ENCODE peak calls at places on chromosomes 13 and 19, in ten cellular contexts. One of them, this sample, is unnamed. For H3K4me1, the result is how much of the 10 kb centered on the place peaks cover.

GRCh38 chr13:108961542-108962125 is 332.2 kb downstream of the MYO16 start:
- DNase-seq in upper lobe of right lung: no peak
- DNase-seq in tibial artery: no peak
- DNase-seq in IMR-90: peak
- DNase-seq in lower lobe of right lung: no peak
- DNase-seq in uterus: no peak
- DNase-seq in H9: no peak
- DNase-seq in H1: no peak
- DNase-seq in A549: peak
- DNase-seq in endothelial cell of umbilical vein: peak
- DNase-seq in this sample: no peak

GRCh38 chr13:49701481-49701880 is 10.2 kb upstream of the EBPL start:
- DNase-seq in upper lobe of right lung: no peak
- DNase-seq in tibial artery: no peak
- DNase-seq in IMR-90: no peak
- DNase-seq in lower lobe of right lung: no peak
- DNase-seq in uterus: no peak
- DNase-seq in H9: no peak
- DNase-seq in H1: no peak
- DNase-seq in A549: no peak
- DNase-seq in endothelial cell of umbilical vein: no peak
- DNase-seq in this sample: no peak

GRCh38 chr19:52336976-52337375 is 933 bp downstream of the ZNF610 start:
- DNase-seq in upper lobe of right lung: no peak
- DNase-seq in tibial artery: no peak
- DNase-seq in IMR-90: peak
- DNase-seq in lower lobe of right lung: no peak
- DNase-seq in uterus: no peak
- DNase-seq in H9: no peak
- DNase-seq in H1: no peak
- DNase-seq in A549: no peak
- DNase-seq in endothelial cell of umbilical vein: no peak
- DNase-seq in this sample: no peak

GRCh38 chr13:26895808-26896466 is 135.4 kb upstream of the GPR12 start:
- DNase-seq in upper lobe of right lung: no peak
- DNase-seq in tibial artery: no peak
- DNase-seq in IMR-90: no peak
- DNase-seq in lower lobe of right lung: no peak
- DNase-seq in uterus: no peak
- DNase-seq in H9: no peak
- DNase-seq in H1: no peak
- DNase-seq in A549: no peak
- DNase-seq in endothelial cell of umbilical vein: no peak
- DNase-seq in this sample: no peak

GRCh38 chr19:47230122-47230920 is 678 bp downstream of the BBC3 start:
- DNase-seq in upper lobe of right lung: peak
- DNase-seq in tibial artery: peak
- DNase-seq in IMR-90: peak
- DNase-seq in lower lobe of right lung: peak
- DNase-seq in uterus: peak
- DNase-seq in H9: peak
- DNase-seq in H1: peak
- DNase-seq in A549: no peak
- DNase-seq in endothelial cell of umbilical vein: peak
- DNase-seq in this sample: peak

GRCh38 chr13:59103004-59103768 is 1060.5 kb downstream of the DIAPH3 start:
- DNase-seq in upper lobe of right lung: no peak
- DNase-seq in tibial artery: no peak
- DNase-seq in IMR-90: peak
- DNase-seq in lower lobe of right lung: no peak
- DNase-seq in uterus: no peak
- DNase-seq in H9: no peak
- DNase-seq in H1: no peak
- DNase-seq in A549: no peak
- DNase-seq in endothelial cell of umbilical vein: no peak
- DNase-seq in this sample: no peak

GRCh38 chr13:43036386-43037220 is 13.2 kb downstream of the DNAJC15 start:
- DNase-seq in upper lobe of right lung: peak
- DNase-seq in tibial artery: no peak
- DNase-seq in IMR-90: no peak
- DNase-seq in lower lobe of right lung: no peak
- DNase-seq in uterus: peak
- DNase-seq in H9: peak
- DNase-seq in H1: no peak
- DNase-seq in A549: no peak
- DNase-seq in endothelial cell of umbilical vein: no peak
- DNase-seq in this sample: no peak

GRCh38 chr13:44837250-44837649 is 152.0 kb downstream of the NUFIP1 start:
- DNase-seq in upper lobe of right lung: no peak
- DNase-seq in tibial artery: no peak
- DNase-seq in IMR-90: peak
- DNase-seq in lower lobe of right lung: no peak
- DNase-seq in uterus: no peak
- DNase-seq in H9: no peak
- DNase-seq in H1: no peak
- DNase-seq in A549: no peak
- DNase-seq in endothelial cell of umbilical vein: peak
- DNase-seq in this sample: no peak

GRCh38 chr19:6278740-6279619 is 795 bp downstream of the MLLT1 start:
- DNase-seq in upper lobe of right lung: no peak
- DNase-seq in tibial artery: no peak
- DNase-seq in IMR-90: no peak
- DNase-seq in lower lobe of right lung: no peak
- DNase-seq in uterus: peak
- DNase-seq in H9: no peak
- DNase-seq in H1: peak
- DNase-seq in A549: no peak
- DNase-seq in endothelial cell of umbilical vein: no peak
- DNase-seq in this sample: no peak

GRCh38 chr13:48783181-48783630 is 129.5 kb downstream of the CYSLTR2 start:
- DNase-seq in upper lobe of right lung: peak
- DNase-seq in tibial artery: peak
- DNase-seq in IMR-90: peak
- DNase-seq in lower lobe of right lung: peak
- DNase-seq in uterus: no peak
- DNase-seq in H9: no peak
- DNase-seq in H1: no peak
- DNase-seq in A549: peak
- DNase-seq in endothelial cell of umbilical vein: peak
- DNase-seq in this sample: peak

GRCh38 chr13:89740994-89741678 is 1606.4 kb upstream of the MIR17HG start:
- DNase-seq in upper lobe of right lung: peak
- DNase-seq in tibial artery: no peak
- DNase-seq in IMR-90: no peak
- DNase-seq in lower lobe of right lung: no peak
- DNase-seq in uterus: no peak
- DNase-seq in H9: no peak
- DNase-seq in H1: no peak
- DNase-seq in A549: no peak
- DNase-seq in endothelial cell of umbilical vein: no peak
- DNase-seq in this sample: peak

GRCh38 chr13:44312898-44313551 is 60.6 kb upstream of the SERP2 start:
- DNase-seq in upper lobe of right lung: no peak
- DNase-seq in tibial artery: no peak
- DNase-seq in IMR-90: peak
- DNase-seq in lower lobe of right lung: no peak
- DNase-seq in uterus: no peak
- DNase-seq in H9: no peak
- DNase-seq in H1: no peak
- DNase-seq in A549: peak
- DNase-seq in endothelial cell of umbilical vein: peak
- DNase-seq in this sample: no peak

GRCh38 chr13:91017031-91017668 is 330.3 kb upstream of the MIR17HG start:
- DNase-seq in upper lobe of right lung: peak
- DNase-seq in tibial artery: no peak
- DNase-seq in IMR-90: peak
- DNase-seq in lower lobe of right lung: peak
- DNase-seq in uterus: no peak
- DNase-seq in H9: peak
- DNase-seq in H1: peak
- DNase-seq in A549: peak
- DNase-seq in endothelial cell of umbilical vein: peak
- DNase-seq in this sample: no peak

GRCh38 chr19:33035461-33035860 is 29.2 kb downstream of the RHPN2 start:
- DNase-seq in upper lobe of right lung: no peak
- DNase-seq in tibial artery: no peak
- DNase-seq in IMR-90: no peak
- DNase-seq in lower lobe of right lung: no peak
- DNase-seq in uterus: no peak
- DNase-seq in H9: no peak
- DNase-seq in H1: no peak
- DNase-seq in A549: no peak
- DNase-seq in endothelial cell of umbilical vein: no peak
- DNase-seq in this sample: no peak

GRCh38 chr19:39372047-39372802 is 18.7 kb downstream of the PAF1 start:
- DNase-seq in upper lobe of right lung: peak
- DNase-seq in tibial artery: peak
- DNase-seq in IMR-90: peak
- DNase-seq in lower lobe of right lung: peak
- DNase-seq in uterus: peak
- DNase-seq in H9: no peak
- DNase-seq in H1: no peak
- DNase-seq in A549: no peak
- DNase-seq in endothelial cell of umbilical vein: peak
- DNase-seq in this sample: no peak

GRCh38 chr13:46166221-46166584 is 15.8 kb downstream of the LCP1 start:
- DNase-seq in upper lobe of right lung: no peak
- DNase-seq in tibial artery: no peak
- DNase-seq in IMR-90: no peak
- DNase-seq in lower lobe of right lung: no peak
- DNase-seq in uterus: no peak
- DNase-seq in H9: no peak
- DNase-seq in H1: no peak
- DNase-seq in A549: no peak
- DNase-seq in endothelial cell of umbilical vein: no peak
- DNase-seq in this sample: no peak
- H3K4me1 ChIP-seq in upper lobe of right lung: under half
- H3K4me1 ChIP-seq in tibial artery: under half
- H3K4me1 ChIP-seq in IMR-90: under half
- H3K4me1 ChIP-seq in lower lobe of right lung: half or more
- H3K4me1 ChIP-seq in uterus: under half
- H3K4me1 ChIP-seq in H9: under half
- H3K4me1 ChIP-seq in H1: under half
- H3K4me1 ChIP-seq in A549: under half
- H3K4me1 ChIP-seq in endothelial cell of umbilical vein: under half
- H3K4me1 ChIP-seq in this sample: under half

DNA sequence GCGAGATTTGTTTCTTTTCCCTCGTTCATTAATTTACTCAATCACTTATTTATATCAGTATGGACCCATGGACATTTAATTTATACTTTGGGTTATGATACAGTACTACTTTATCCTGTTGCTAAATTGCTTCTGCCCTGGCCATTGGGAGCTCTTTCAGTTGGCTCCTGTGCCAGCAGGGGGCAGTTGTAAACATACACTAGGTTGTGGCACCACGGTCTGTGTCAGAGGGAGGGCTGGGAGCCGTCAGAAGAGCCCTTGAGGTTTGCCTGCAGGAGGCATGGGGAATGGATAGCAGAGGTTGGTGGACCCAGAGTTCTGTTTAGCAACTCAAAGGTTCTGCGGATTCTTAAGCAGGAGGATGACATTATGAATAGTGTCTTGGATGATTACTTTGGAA is 94.3 kb downstream of the ERCC5 start:
- DNase-seq in upper lobe of right lung: no peak
- DNase-seq in tibial artery: no peak
- DNase-seq in IMR-90: no peak
- DNase-seq in lower lobe of right lung: no peak
- DNase-seq in uterus: no peak
- DNase-seq in H9: peak
- DNase-seq in H1: no peak
- DNase-seq in A549: no peak
- DNase-seq in endothelial cell of umbilical vein: no peak
- DNase-seq in this sample: no peak
- TF ChIP-seq CTCF in upper lobe of right lung: no peak
- TF ChIP-seq CTCF in tibial artery: no peak
- TF ChIP-seq CTCF in IMR-90: no peak
- TF ChIP-seq CTCF in lower lobe of right lung: no peak
- TF ChIP-seq CTCF in uterus: no peak
- TF ChIP-seq CTCF in H9: peak
- TF ChIP-seq CTCF in H1: peak
- TF ChIP-seq CTCF in A549: no peak
- TF ChIP-seq CTCF in endothelial cell of umbilical vein: no peak
- TF ChIP-seq CTCF in this sample: no peak

DNA sequence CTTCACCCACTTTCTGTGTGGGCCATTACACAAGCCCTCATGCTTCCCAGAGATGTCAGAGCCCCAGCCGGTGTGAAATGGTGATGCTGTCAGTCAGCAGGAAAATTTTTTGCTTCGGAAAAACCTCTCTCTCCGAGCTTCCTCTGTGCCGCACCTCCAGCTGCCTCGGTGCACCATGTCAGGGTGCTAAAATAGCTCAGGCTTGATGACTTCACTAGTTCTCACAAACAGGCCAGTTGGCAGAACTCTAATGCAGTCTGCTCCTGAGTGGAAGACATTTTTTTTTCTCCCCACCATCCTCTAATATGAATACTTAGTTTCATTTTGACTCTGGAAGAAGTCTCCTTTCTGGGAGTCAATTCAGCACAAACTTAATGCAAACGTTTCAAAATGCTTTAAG is 71.3 kb downstream of the KLF12 start:
- DNase-seq in upper lobe of right lung: no peak
- DNase-seq in tibial artery: peak
- DNase-seq in IMR-90: peak
- DNase-seq in lower lobe of right lung: no peak
- DNase-seq in uterus: peak
- DNase-seq in H9: no peak
- DNase-seq in H1: no peak
- DNase-seq in A549: no peak
- DNase-seq in endothelial cell of umbilical vein: no peak
- DNase-seq in this sample: peak
- H3K4me1 ChIP-seq in upper lobe of right lung: under half
- H3K4me1 ChIP-seq in tibial artery: under half
- H3K4me1 ChIP-seq in IMR-90: under half
- H3K4me1 ChIP-seq in lower lobe of right lung: under half
- H3K4me1 ChIP-seq in uterus: under half
- H3K4me1 ChIP-seq in H9: under half
- H3K4me1 ChIP-seq in H1: under half
- H3K4me1 ChIP-seq in A549: under half
- H3K4me1 ChIP-seq in endothelial cell of umbilical vein: under half
- H3K4me1 ChIP-seq in this sample: under half

DNA sequence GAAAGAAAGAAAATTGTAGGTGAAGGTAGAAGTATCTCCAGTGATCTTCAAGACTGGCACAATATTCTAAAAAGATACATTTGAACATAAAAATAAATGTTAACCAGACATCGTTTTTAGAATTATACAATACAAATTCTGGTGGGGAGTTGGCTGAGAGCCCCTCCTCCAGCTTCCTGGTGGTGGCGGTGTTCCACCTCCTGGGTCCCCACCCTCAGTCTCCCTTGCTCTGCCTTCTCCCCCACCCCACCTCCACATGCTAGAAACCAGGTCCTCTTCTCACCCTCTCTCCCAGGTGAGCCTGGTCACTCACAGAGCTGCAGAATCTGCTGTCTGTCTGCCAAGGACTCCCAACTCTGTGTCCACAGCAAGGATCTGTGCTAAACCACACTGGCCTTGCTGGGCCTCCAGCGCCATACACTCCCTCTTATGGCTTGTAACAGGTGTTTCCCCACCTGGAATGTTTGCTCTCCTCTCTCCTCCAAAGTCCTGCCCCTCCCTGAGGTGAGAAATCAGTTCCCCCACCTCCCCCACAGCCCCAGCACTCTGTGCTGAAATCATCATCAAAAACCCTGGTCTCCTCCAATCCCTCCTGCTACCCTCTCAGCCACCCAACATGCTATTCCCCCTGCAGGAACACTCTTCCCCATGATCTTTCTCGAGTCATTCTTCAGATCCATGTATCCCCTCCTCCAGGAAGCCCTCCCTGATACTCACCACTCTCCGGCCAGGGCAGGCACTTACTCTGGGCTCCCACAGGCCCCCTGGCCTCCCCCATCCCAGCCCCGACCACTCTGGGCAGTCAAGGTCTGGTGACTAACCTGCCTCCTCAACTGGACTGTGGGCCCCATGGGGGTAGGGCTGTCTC is 20.5 kb upstream of the CYP2S1 start:
- DNase-seq in upper lobe of right lung: peak
- DNase-seq in tibial artery: no peak
- DNase-seq in IMR-90: no peak
- DNase-seq in lower lobe of right lung: peak
- DNase-seq in uterus: no peak
- DNase-seq in H9: no peak
- DNase-seq in H1: no peak
- DNase-seq in A549: no peak
- DNase-seq in endothelial cell of umbilical vein: no peak
- DNase-seq in this sample: peak
- TF ChIP-seq CTCF in upper lobe of right lung: no peak
- TF ChIP-seq CTCF in tibial artery: no peak
- TF ChIP-seq CTCF in IMR-90: no peak
- TF ChIP-seq CTCF in lower lobe of right lung: no peak
- TF ChIP-seq CTCF in uterus: no peak
- TF ChIP-seq CTCF in H9: peak
- TF ChIP-seq CTCF in H1: peak
- TF ChIP-seq CTCF in A549: peak
- TF ChIP-seq CTCF in endothelial cell of umbilical vein: no peak
- TF ChIP-seq CTCF in this sample: no peak